ENCODE peak calls at places on chromosomes 4 and X, in seven cellular contexts. V is stomach, P is omental fat pad, H is tibial nerve, Y is neural crest cell, D is MCF 10A, I is fibroblast of lung. K is an unnamed sample.

GRCh38 chrX:103404225-103405008 is 28.1 kb downstream of the BEX3 start:
- DNase-seq in V (peak; percentile 63), P (peak; percentile 36), H (peak; percentile 64), Y (peak; percentile 50), D (peak; percentile 66), I (peak; percentile 88), K (no peak)

GRCh38 chr4:141853091-141853734 is 216.8 kb downstream of the IL15 start:
- DNase-seq in V (no peak), P (no peak), H (no peak), Y (no peak), D (peak; percentile 96), I (no peak), K (no peak)

GRCh38 chrX:13658602-13659001 is 5.7 kb downstream of the TCEANC start:
- DNase-seq in V (no peak), P (no peak), H (peak; percentile 49), Y (no peak), D (peak; percentile 79), I (peak; percentile 41), K (no peak)

GRCh38 chr4:24971192-24971591 is 58.4 kb upstream of the CCDC149 start:
- DNase-seq in V (no peak), P (no peak), H (no peak), Y (no peak), D (peak; percentile 94), I (no peak), K (no peak)

GRCh38 chr4:30172416-30172815 is 547.8 kb upstream of the PCDH7 start:
- DNase-seq in V (no peak), P (no peak), H (no peak), Y (no peak), D (peak; percentile 11), I (no peak), K (no peak)

GRCh38 chr4:39353478-39354177 is 12.5 kb downstream of the RFC1 start:
- DNase-seq in V (no peak), P (no peak), H (no peak), Y (no peak), D (peak; percentile 55), I (peak; percentile 49), K (no peak)

GRCh38 chrX:41730101-41730500 is 6.1 kb downstream of the GPR82 start:
- DNase-seq in V (no peak), P (no peak), H (no peak), Y (no peak), D (peak; percentile 4), I (peak; percentile 3), K (no peak)

GRCh38 chr4:187174749-187175148 is 451.1 kb upstream of the FAT1 start:
- DNase-seq in V (no peak), P (no peak), H (no peak), Y (no peak), D (no peak), I (no peak), K (no peak)

GRCh38 chr4:169106696-169107229 is 96.7 kb upstream of the CBR4 start:
- DNase-seq in V (no peak), P (no peak), H (no peak), Y (no peak), D (no peak), I (no peak), K (no peak)

GRCh38 chrX:72123471-72124185 is 8.1 kb downstream of the RTL5 start:
- DNase-seq in V (no peak), P (no peak), H (peak; percentile 20), Y (peak; percentile 45), D (no peak), I (peak; percentile 47), K (no peak)

GRCh38 chr4:65845169-65845568 is 174.9 kb upstream of the EPHA5 start:
- DNase-seq in V (no peak), P (no peak), H (no peak), Y (no peak), D (no peak), I (peak; percentile 10), K (no peak)

GRCh38 chr4:122798101-122798500 is 28.5 kb upstream of the FGF2 start:
- DNase-seq in V (no peak), P (no peak), H (peak; percentile 26), Y (no peak), D (peak; percentile 90), I (peak; percentile 93), K (no peak)

GRCh38 chr4:100517864-100518341 is at the start of gene EMCN:
- DNase-seq in V (no peak), P (no peak), H (no peak), Y (no peak), D (no peak), I (no peak), K (no peak)

GRCh38 chr4:88533088-88533790 is 9.7 kb upstream of the PYURF start:
- DNase-seq in V (no peak), P (no peak), H (no peak), Y (no peak), D (no peak), I (peak; percentile 79), K (no peak)

GRCh38 chr4:186024637-186025320 is 44.2 kb upstream of the TLR3 start:
- DNase-seq in V (no peak), P (no peak), H (no peak), Y (no peak), D (no peak), I (no peak), K (no peak)

GRCh38 chr4:38311495-38311894 is 351.3 kb downstream of the PTTG2 start:
- DNase-seq in V (no peak), P (no peak), H (no peak), Y (no peak), D (no peak), I (no peak), K (no peak)

GRCh38 chr4:8783736-8784135 is 87.9 kb downstream of the HMX1 start:
- DNase-seq in V (no peak), P (no peak), H (no peak), Y (no peak), D (no peak), I (no peak), K (no peak)
- TF ChIP-seq CTCF in V (no peak), P (no peak), H (no peak), Y (no peak), D (no peak), I (no peak), K (no peak)

DNA sequence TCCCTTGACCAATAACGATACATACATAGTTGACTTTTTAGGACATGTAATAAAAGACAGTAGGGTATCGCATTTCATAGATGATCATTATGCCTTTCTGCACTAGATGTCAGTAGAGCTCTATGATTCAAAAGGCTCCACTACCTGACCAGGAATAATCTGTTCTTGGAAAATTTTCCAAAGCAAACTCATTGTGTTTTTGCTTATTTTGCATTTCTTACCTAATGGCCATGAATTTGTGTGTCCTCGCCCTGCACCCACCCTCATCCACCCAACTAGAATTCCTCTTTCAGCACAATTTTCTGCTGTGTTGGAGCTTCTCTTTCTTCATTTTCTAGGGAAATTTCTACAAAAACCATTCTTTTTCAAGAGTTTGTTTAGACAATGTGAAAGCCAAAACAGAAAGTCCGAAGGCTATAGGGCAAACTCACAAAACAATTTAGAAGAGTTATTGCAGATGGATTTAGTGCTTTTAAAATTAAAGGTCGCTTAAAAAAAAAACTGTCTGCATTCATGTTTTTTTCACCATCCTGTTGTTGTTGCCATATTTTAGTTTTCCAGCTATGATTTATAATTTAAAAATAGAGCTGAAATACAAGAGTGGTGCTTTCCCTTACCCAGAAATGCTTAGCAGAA is 183.6 kb downstream of the SPATA18 start:
- DNase-seq in V (no peak), P (no peak), H (peak; percentile 15), Y (no peak), D (peak; percentile 69), I (no peak), K (no peak)
- TF ChIP-seq CTCF in V (no peak), P (no peak), H (peak; percentile 71), Y (peak; percentile 76), D (peak; percentile 69), I (peak; percentile 42), K (peak; percentile 52)

GRCh38 chrX:88397551-88397950 is 349.5 kb upstream of the CPXCR1 start:
- DNase-seq in V (no peak), P (no peak), H (no peak), Y (no peak), D (no peak), I (no peak), K (no peak)
- TF ChIP-seq CTCF in V (no peak), P (no peak), H (no peak), Y (peak; percentile 56), D (peak; percentile 12), I (no peak), K (peak; percentile 45)

GRCh38 chr4:54658321-54659093 is 750 bp downstream of the KIT start:
- DNase-seq in V (peak; percentile 59), P (no peak), H (peak; percentile 10), Y (peak; percentile 51), D (peak; percentile 43), I (peak; percentile 41), K (peak; percentile 68)
- TF ChIP-seq CTCF in V (no peak), P (no peak), H (no peak), Y (peak; percentile 52), D (no peak), I (peak; percentile 1), K (no peak)

K was measured in mesothelial cell of epicardium.